ENCODE peak calls at places on chromosome 21, in four cellular contexts. One of them, this sample, is unnamed.

GRCh38 chr21:16492356-16492755 is 762.6 kb downstream of the USP25 start:
- DNase-seq in fibroblast of lung: no peak
- DNase-seq in transverse colon: no peak
- DNase-seq in astrocyte: no peak
- DNase-seq in this sample: no peak

GRCh38 chr21:45299026-45299863 is 11.6 kb upstream of the POFUT2 start:
- DNase-seq in fibroblast of lung: no peak
- DNase-seq in transverse colon: no peak
- DNase-seq in astrocyte: no peak
- DNase-seq in this sample: no peak

GRCh38 chr21:26850116-26850643 is 5.0 kb upstream of the ADAMTS1 start:
- DNase-seq in fibroblast of lung: peak; percentile 75
- DNase-seq in transverse colon: no peak
- DNase-seq in astrocyte: peak; percentile 7
- DNase-seq in this sample: no peak

GRCh38 chr21:42433946-42434551 is 30.3 kb downstream of the UBASH3A start:
- DNase-seq in fibroblast of lung: no peak
- DNase-seq in transverse colon: peak; percentile 47
- DNase-seq in astrocyte: no peak
- DNase-seq in this sample: no peak

GRCh38 chr21:27365394-27365793 is 398.5 kb upstream of the ADAMTS5 start:
- DNase-seq in fibroblast of lung: no peak
- DNase-seq in transverse colon: no peak
- DNase-seq in astrocyte: peak; percentile 42
- DNase-seq in this sample: peak; percentile 3

GRCh38 chr21:41683815-41684214 is 83.0 kb downstream of the RIPK4 start:
- DNase-seq in fibroblast of lung: no peak
- DNase-seq in transverse colon: no peak
- DNase-seq in astrocyte: no peak
- DNase-seq in this sample: no peak

GRCh38 chr21:41164981-41165650 is 2.8 kb upstream of the BACE2 start:
- DNase-seq in fibroblast of lung: peak; percentile 18
- DNase-seq in transverse colon: peak; percentile 63
- DNase-seq in astrocyte: peak; percentile 73
- DNase-seq in this sample: peak; percentile 75

GRCh38 chr21:27321791-27322190 is 354.9 kb upstream of the ADAMTS5 start:
- DNase-seq in fibroblast of lung: no peak
- DNase-seq in transverse colon: no peak
- DNase-seq in astrocyte: no peak
- DNase-seq in this sample: no peak

GRCh38 chr21:28310711-28311110 is 682.0 kb downstream of the LTN1 start:
- DNase-seq in fibroblast of lung: no peak
- DNase-seq in transverse colon: no peak
- DNase-seq in astrocyte: no peak
- DNase-seq in this sample: no peak

GRCh38 chr21:13937236-13937635 is 273.5 kb downstream of the LIPI start:
- DNase-seq in fibroblast of lung: no peak
- DNase-seq in transverse colon: no peak
- DNase-seq in astrocyte: no peak
- DNase-seq in this sample: no peak

GRCh38 chr21:45403133-45403824 is 1.7 kb upstream of the COL18A1 start:
- DNase-seq in fibroblast of lung: no peak
- DNase-seq in transverse colon: no peak
- DNase-seq in astrocyte: no peak
- DNase-seq in this sample: peak; percentile 61

GRCh38 chr21:16192900-16193299 is 463.1 kb downstream of the USP25 start:
- DNase-seq in fibroblast of lung: peak; percentile 34
- DNase-seq in transverse colon: no peak
- DNase-seq in astrocyte: peak; percentile 74
- DNase-seq in this sample: peak; percentile 59

GRCh38 chr21:41642399-41642798 is 124.5 kb downstream of the RIPK4 start:
- DNase-seq in fibroblast of lung: peak; percentile 11
- DNase-seq in transverse colon: no peak
- DNase-seq in astrocyte: peak; percentile 74
- DNase-seq in this sample: no peak

GRCh38 chr21:15795533-15795932 is 65.8 kb downstream of the USP25 start:
- DNase-seq in fibroblast of lung: no peak
- DNase-seq in transverse colon: no peak
- DNase-seq in astrocyte: no peak
- DNase-seq in this sample: no peak

GRCh38 chr21:16320110-16320509 is 590.3 kb downstream of the USP25 start:
- DNase-seq in fibroblast of lung: no peak
- DNase-seq in transverse colon: no peak
- DNase-seq in astrocyte: no peak
- DNase-seq in this sample: no peak

GRCh38 chr21:45670731-45671130 is 27.2 kb downstream of the PCBP3 start:
- DNase-seq in fibroblast of lung: no peak
- DNase-seq in transverse colon: no peak
- DNase-seq in astrocyte: no peak
- DNase-seq in this sample: no peak

GRCh38 chr21:45295576-45296365 is 8.1 kb upstream of the POFUT2 start:
- DNase-seq in fibroblast of lung: peak; percentile 72
- DNase-seq in transverse colon: peak; percentile 26
- DNase-seq in astrocyte: peak; percentile 83
- DNase-seq in this sample: peak; percentile 10

GRCh38 chr21:44872266-44872567 is 1.3 kb downstream of the PTTG1IP start:
- DNase-seq in fibroblast of lung: no peak
- DNase-seq in transverse colon: no peak
- DNase-seq in astrocyte: no peak
- DNase-seq in this sample: no peak

GRCh38 chr21:28781602-28782274 is 210.9 kb downstream of the LTN1 start:
- DNase-seq in fibroblast of lung: peak; percentile 66
- DNase-seq in transverse colon: no peak
- DNase-seq in astrocyte: no peak
- DNase-seq in this sample: no peak

GRCh38 chr21:42387843-42388242 is 8.0 kb downstream of the TMPRSS3 start:
- DNase-seq in fibroblast of lung: no peak
- DNase-seq in transverse colon: peak; percentile 2
- DNase-seq in astrocyte: no peak
- DNase-seq in this sample: no peak

GRCh38 chr21:41809891-41810596 is 43.2 kb upstream of the RIPK4 start:
- DNase-seq in fibroblast of lung: no peak
- DNase-seq in transverse colon: no peak
- DNase-seq in astrocyte: no peak
- DNase-seq in this sample: no peak

GRCh38 chr21:45897191-45898027 is 84.2 kb upstream of the COL6A1 start:
- DNase-seq in fibroblast of lung: no peak
- DNase-seq in transverse colon: no peak
- DNase-seq in astrocyte: no peak
- DNase-seq in this sample: no peak

GRCh38 chr21:26453258-26453657 is 119.8 kb downstream of the CYYR1 start:
- DNase-seq in fibroblast of lung: no peak
- DNase-seq in transverse colon: no peak
- DNase-seq in astrocyte: no peak
- DNase-seq in this sample: no peak

GRCh38 chr21:41482321-41482720 is 25.6 kb downstream of the TMPRSS2 start:
- DNase-seq in fibroblast of lung: peak; percentile 14
- DNase-seq in transverse colon: no peak
- DNase-seq in astrocyte: peak; percentile 97
- DNase-seq in this sample: no peak

GRCh38 chr21:42337830-42338729 is 12.7 kb downstream of the TFF2 start:
- DNase-seq in fibroblast of lung: peak; percentile 50
- DNase-seq in transverse colon: peak; percentile 88
- DNase-seq in astrocyte: peak; percentile 9
- DNase-seq in this sample: peak; percentile 18

GRCh38 chr21:25903599-25903998 is 168.8 kb downstream of the GABPA start:
- DNase-seq in fibroblast of lung: no peak
- DNase-seq in transverse colon: no peak
- DNase-seq in astrocyte: no peak
- DNase-seq in this sample: no peak

GRCh38 chr21:38898422-38899098 is 92.8 kb downstream of the ETS2 start:
- DNase-seq in fibroblast of lung: no peak
- DNase-seq in transverse colon: no peak
- DNase-seq in astrocyte: no peak
- DNase-seq in this sample: no peak

GRCh38 chr21:29382029-29382654 is 83.4 kb downstream of the BACH1 start:
- DNase-seq in fibroblast of lung: peak; percentile 31
- DNase-seq in transverse colon: no peak
- DNase-seq in astrocyte: peak; percentile 83
- DNase-seq in this sample: peak; percentile 31

GRCh38 chr21:41369915-41370839 is 8.3 kb downstream of the MX2 start:
- DNase-seq in fibroblast of lung: no peak
- DNase-seq in transverse colon: no peak
- DNase-seq in astrocyte: no peak
- DNase-seq in this sample: no peak

DNA sequence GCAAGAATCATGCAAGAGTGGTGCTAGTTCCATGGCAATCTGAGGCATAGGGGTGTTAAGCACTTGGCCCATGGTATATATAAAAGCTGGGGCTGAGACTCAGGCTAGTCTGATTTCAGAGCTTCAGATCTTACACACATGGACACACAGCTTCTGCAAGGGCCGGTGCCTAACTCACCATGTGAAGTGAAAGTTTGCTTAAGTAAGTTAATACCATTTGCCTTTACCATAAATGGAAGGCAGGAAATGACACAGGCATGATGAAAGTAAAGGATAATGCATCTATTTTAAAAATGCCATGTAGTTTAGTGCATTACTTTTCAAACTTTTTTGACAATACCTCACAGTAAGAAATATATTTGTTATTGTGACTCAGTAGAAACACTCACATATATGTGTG is 122.6 kb downstream of the KCNJ6 start:
- DNase-seq in fibroblast of lung: peak; percentile 53
- DNase-seq in transverse colon: no peak
- DNase-seq in astrocyte: peak; percentile 36
- DNase-seq in this sample: no peak
- H3K27ac ChIP-seq in fibroblast of lung: no peak overlapping the region
- H3K27ac ChIP-seq in transverse colon: no peak overlapping the region
- H3K27ac ChIP-seq in astrocyte: no peak overlapping the region
- H3K27ac ChIP-seq in this sample: no peak overlapping the region

GRCh38 chr21:43657355-43658093 is 1.8 kb downstream of the HSF2BP start:
- DNase-seq in fibroblast of lung: no peak
- DNase-seq in transverse colon: no peak
- DNase-seq in astrocyte: no peak
- DNase-seq in this sample: no peak
- H3K27ac ChIP-seq in fibroblast of lung: no peak overlapping the region
- H3K27ac ChIP-seq in transverse colon: no peak overlapping the region
- H3K27ac ChIP-seq in astrocyte: no peak overlapping the region
- H3K27ac ChIP-seq in this sample: no peak overlapping the region

GRCh38 chr21:33373451-33373850 is 29.8 kb upstream of the IFNGR2 start:
- DNase-seq in fibroblast of lung: no peak
- DNase-seq in transverse colon: peak; percentile 2
- DNase-seq in astrocyte: no peak
- DNase-seq in this sample: no peak
- H3K27ac ChIP-seq in fibroblast of lung: no peak overlapping the region
- H3K27ac ChIP-seq in transverse colon: peak overlapping the region; percentile 73
- H3K27ac ChIP-seq in astrocyte: no peak overlapping the region
- H3K27ac ChIP-seq in this sample: peak overlapping the region; percentile 2

DNA sequence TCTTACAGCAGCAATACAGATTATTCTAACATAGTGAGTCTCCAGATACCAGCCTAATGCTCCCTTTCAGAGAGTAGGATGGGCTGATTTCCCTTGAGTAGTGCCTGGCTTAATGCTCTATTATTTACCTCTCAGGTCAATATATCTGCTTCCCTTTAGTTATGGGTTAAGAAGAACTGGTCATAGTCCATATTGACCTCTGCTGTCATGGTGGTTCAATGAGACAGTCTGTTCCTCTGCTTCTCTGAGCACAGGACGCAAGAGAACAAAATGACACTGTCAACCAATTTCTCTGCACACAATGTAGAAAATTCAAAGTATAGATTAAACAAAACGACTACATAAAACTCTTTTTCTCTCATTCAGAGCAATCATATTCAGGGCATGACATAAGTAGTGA is 2.9 kb downstream of the MRAP start:
- DNase-seq in fibroblast of lung: no peak
- DNase-seq in transverse colon: no peak
- DNase-seq in astrocyte: no peak
- DNase-seq in this sample: no peak
- H3K27ac ChIP-seq in fibroblast of lung: no peak overlapping the region
- H3K27ac ChIP-seq in transverse colon: no peak overlapping the region
- H3K27ac ChIP-seq in astrocyte: no peak overlapping the region
- H3K27ac ChIP-seq in this sample: no peak overlapping the region

DNA sequence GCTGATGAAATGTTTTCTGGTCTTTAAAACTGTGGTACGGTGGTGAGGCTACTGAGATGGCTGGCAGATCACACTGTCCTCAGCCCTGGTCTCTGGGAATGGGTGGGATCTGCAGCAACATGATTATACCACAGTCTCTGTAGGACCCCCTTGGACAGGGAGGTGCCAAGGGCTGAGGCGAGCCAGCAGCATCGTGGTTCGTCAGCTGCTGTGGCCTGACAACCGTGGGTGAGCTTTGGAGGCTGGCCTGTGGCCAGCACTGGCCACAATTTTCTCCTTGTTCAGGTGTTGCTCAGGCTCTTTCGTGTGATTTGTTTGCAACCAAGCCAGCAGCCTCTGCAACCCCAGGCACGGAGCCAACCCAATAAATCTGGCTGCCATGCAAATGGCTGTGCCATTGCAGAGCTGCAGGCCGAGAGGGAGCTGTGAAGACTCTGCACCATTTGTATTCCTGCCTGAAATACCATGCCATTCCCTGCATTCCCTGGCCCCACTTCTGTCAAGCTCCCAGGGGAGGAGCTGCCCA is 70.9 kb downstream of the PCP4 start:
- DNase-seq in fibroblast of lung: no peak
- DNase-seq in transverse colon: no peak
- DNase-seq in astrocyte: no peak
- DNase-seq in this sample: no peak
- H3K27ac ChIP-seq in fibroblast of lung: no peak overlapping the region
- H3K27ac ChIP-seq in transverse colon: no peak overlapping the region
- H3K27ac ChIP-seq in astrocyte: no peak overlapping the region
- H3K27ac ChIP-seq in this sample: no peak overlapping the region

GRCh38 chr21:35020902-35021301 is 28.2 kb downstream of the RUNX1 start:
- DNase-seq in fibroblast of lung: no peak
- DNase-seq in transverse colon: no peak
- DNase-seq in astrocyte: no peak
- DNase-seq in this sample: no peak
- H3K27ac ChIP-seq in fibroblast of lung: no peak overlapping the region
- H3K27ac ChIP-seq in transverse colon: peak overlapping the region; percentile 70
- H3K27ac ChIP-seq in astrocyte: no peak overlapping the region
- H3K27ac ChIP-seq in this sample: no peak overlapping the region

This sample was measured in epithelial cell of prostate.